ENCODE peak calls at places on chromosomes 7 and 10, in four cellular contexts. P is SK-N-DZ, B is D341Med, G is amniotic stem cell. M is an unnamed sample.

GRCh38 chr10:6579904-6580278 is at the start of gene PRKCQ:
- DNase-seq in B (no peak), G (peak; percentile 8), P (no peak), M (no peak)

GRCh38 chr10:62374862-62375710 is 917 bp downstream of the ZNF365 start:
- DNase-seq in G (no peak), P (no peak), B (no peak), M (no peak)

GRCh38 chr7:48976850-48977249 is 52.5 kb downstream of the CDC14C start:
- DNase-seq in B (no peak), G (no peak), P (no peak), M (no peak)

GRCh38 chr10:29689001-29689400 is 54.2 kb upstream of the SVIL start:
- DNase-seq in G (peak; percentile 54), P (no peak), B (no peak), M (no peak)

GRCh38 chr7:155270876-155271275 is 26.8 kb upstream of the INSIG1 start:
- DNase-seq in B (no peak), P (no peak), G (no peak), M (no peak)

GRCh38 chr7:81990395-81990794 is 220.5 kb upstream of the HGF start:
- DNase-seq in P (no peak), B (no peak), G (no peak), M (no peak)

GRCh38 chr7:42244828-42245227 is 7.8 kb upstream of the GLI3 start:
- DNase-seq in P (no peak), G (no peak), B (no peak), M (no peak)

GRCh38 chr7:154698726-154699291 is 304.1 kb downstream of the PAXIP1 start:
- DNase-seq in G (no peak), B (no peak), P (no peak), M (no peak)

GRCh38 chr7:167087-167855 is 25.1 kb upstream of the FAM20C start:
- DNase-seq in B (no peak), P (no peak), G (no peak), M (peak; percentile 73)

GRCh38 chr7:98156700-98157099 is 50.0 kb downstream of the LMTK2 start:
- DNase-seq in G (no peak), B (no peak), P (no peak), M (no peak)

M was measured in upper lobe of right lung.